ENCODE peak calls at places on chromosomes 1 and 21, in nine cellular contexts. R, G, L, A, V, T, C, D and K are unnamed samples.
A peak's percentile ranks its signal among the peaks of the same experiment; 100 is the strongest.

GRCh38 chr1:153277852-153278251 is 18.4 kb downstream of the LORICRIN start:
- DNase-seq in R (no peak), G (no peak), L (peak; percentile 70), A (no peak), V (peak; percentile 12), T (no peak), C (peak; percentile 63), D (peak; percentile 52), K (no peak)

GRCh38 chr1:212482352-212483153 is 49.8 kb downstream of the NENF start:
- DNase-seq in R (no peak), G (no peak), L (peak; percentile 75), A (no peak), V (no peak), T (no peak), C (peak; percentile 95), D (peak; percentile 98), K (no peak)

GRCh38 chr1:1144122-1144842 is 28.4 kb upstream of the C1orf159 start:
- DNase-seq in R (no peak), G (peak; percentile 47), L (peak; percentile 81), A (no peak), V (peak; percentile 66), T (no peak), C (peak; percentile 83), D (peak; percentile 33), K (peak; percentile 56)

GRCh38 chr1:38474738-38475623 is 384.6 kb downstream of the RRAGC start:
- DNase-seq in R (no peak), G (no peak), L (no peak), A (no peak), V (no peak), T (no peak), C (no peak), D (peak; percentile 14), K (no peak)

GRCh38 chr1:179251675-179252074 is 22.2 kb upstream of the ABL2 start:
- DNase-seq in R (no peak), G (no peak), L (peak; percentile 67), A (peak; percentile 5), V (no peak), T (no peak), C (peak; percentile 42), D (peak; percentile 40), K (no peak)

GRCh38 chr1:95118019-95118499 is 904 bp downstream of the TLCD4 start:
- DNase-seq in R (no peak), G (no peak), L (peak; percentile 19), A (no peak), V (no peak), T (no peak), C (peak; percentile 17), D (peak; percentile 30), K (peak; percentile 53)

GRCh38 chr1:211068976-211069375 is 65.0 kb downstream of the KCNH1 start:
- DNase-seq in R (no peak), G (no peak), L (no peak), A (no peak), V (no peak), T (no peak), C (no peak), D (peak; percentile 17), K (no peak)

GRCh38 chr1:61950418-61950817 is 208.1 kb downstream of the PATJ start:
- DNase-seq in R (no peak), G (no peak), L (no peak), A (no peak), V (no peak), T (no peak), C (peak; percentile 11), D (peak; percentile 50), K (no peak)

GRCh38 chr1:62585481-62586155 is 11.7 kb upstream of the ANGPTL3 start:
- DNase-seq in R (no peak), G (no peak), L (no peak), A (no peak), V (no peak), T (no peak), C (no peak), D (no peak), K (no peak)

GRCh38 chr1:81231729-81232038 is 569.0 kb upstream of the ADGRL2 start:
- DNase-seq in R (no peak), G (no peak), L (no peak), A (no peak), V (no peak), T (no peak), C (no peak), D (no peak), K (no peak)

GRCh38 chr1:173870252-173871075 is 2.3 kb downstream of the ZBTB37 start:
- DNase-seq in R (no peak), G (no peak), L (peak; percentile 75), A (peak; percentile 22), V (no peak), T (no peak), C (no peak), D (no peak), K (no peak)

GRCh38 chr1:245690153-245690552 is 535.4 kb downstream of the KIF26B start:
- DNase-seq in R (no peak), G (no peak), L (no peak), A (no peak), V (no peak), T (no peak), C (no peak), D (no peak), K (no peak)

GRCh38 chr21:38798481-38798882 is 7.2 kb upstream of the ETS2 start:
- DNase-seq in R (no peak), G (no peak), L (peak; percentile 95), A (no peak), V (no peak), T (no peak), C (peak; percentile 89), D (peak; percentile 94), K (no peak)

GRCh38 chr1:205450448-205450847 is 5.4 kb downstream of the BLACAT1 start:
- DNase-seq in R (no peak), G (no peak), L (no peak), A (no peak), V (no peak), T (no peak), C (peak; percentile 91), D (peak; percentile 46), K (no peak)

GRCh38 chr1:228871314-228872061 is 136.2 kb downstream of the RHOU start:
- DNase-seq in R (no peak), G (no peak), L (no peak), A (no peak), V (no peak), T (no peak), C (no peak), D (no peak), K (no peak)

GRCh38 chr1:87100271-87100670 is 185.8 kb downstream of the HS2ST1 start:
- DNase-seq in R (no peak), G (no peak), L (no peak), A (no peak), V (no peak), T (no peak), C (no peak), D (no peak), K (no peak)

GRCh38 chr1:11335417-11336070 is 62.5 kb downstream of the UBIAD1 start:
- DNase-seq in R (no peak), G (no peak), L (no peak), A (no peak), V (no peak), T (no peak), C (no peak), D (no peak), K (no peak)

GRCh38 chr1:183962903-183963302 is 74.6 kb downstream of the COLGALT2 start:
- DNase-seq in R (no peak), G (no peak), L (no peak), A (no peak), V (no peak), T (no peak), C (no peak), D (no peak), K (no peak)

GRCh38 chr1:236524142-236524891 is 535 bp downstream of the LGALS8 start:
- DNase-seq in R (no peak), G (peak; percentile 56), L (peak; percentile 86), A (peak; percentile 23), V (peak; percentile 32), T (peak; percentile 24), C (peak; percentile 89), D (peak; percentile 83), K (peak; percentile 60)

GRCh38 chr1:119743776-119744597 is 24.7 kb downstream of the HMGCS2 start:
- DNase-seq in R (no peak), G (peak; percentile 9), L (peak; percentile 85), A (peak; percentile 48), V (peak; percentile 16), T (peak; percentile 55), C (peak; percentile 70), D (peak; percentile 77), K (peak; percentile 54)

GRCh38 chr1:229440821-229441537 is 7.1 kb upstream of the ACTA1 start:
- DNase-seq in R (no peak), G (no peak), L (no peak), A (no peak), V (no peak), T (no peak), C (no peak), D (peak; percentile 54), K (no peak)

GRCh38 chr1:114075546-114076249 is 78.0 kb downstream of the SYT6 start:
- DNase-seq in R (no peak), G (no peak), L (no peak), A (no peak), V (no peak), T (no peak), C (no peak), D (no peak), K (no peak)

GRCh38 chr1:33957854-33958253 is 94.0 kb downstream of the HMGB4 start:
- DNase-seq in R (no peak), G (no peak), L (no peak), A (no peak), V (no peak), T (no peak), C (no peak), D (no peak), K (no peak)

GRCh38 chr1:22420456-22421053 is 31.1 kb upstream of the ZBTB40 start:
- DNase-seq in R (no peak), G (peak; percentile 44), L (peak; percentile 73), A (peak; percentile 77), V (peak; percentile 43), T (peak; percentile 53), C (peak; percentile 67), D (peak; percentile 76), K (peak; percentile 87)

GRCh38 chr1:224067621-224068457 is 46.1 kb upstream of the FBXO28 start:
- DNase-seq in R (no peak), G (no peak), L (no peak), A (no peak), V (no peak), T (no peak), C (no peak), D (peak; percentile 93), K (no peak)

GRCh38 chr1:229254910-229255541 is 15.9 kb upstream of the RAB4A start:
- DNase-seq in R (no peak), G (no peak), L (no peak), A (no peak), V (no peak), T (no peak), C (peak; percentile 55), D (no peak), K (no peak)

GRCh38 chr1:100606438-100606837 is 68.5 kb downstream of the GPR88 start:
- DNase-seq in R (no peak), G (no peak), L (peak; percentile 17), A (no peak), V (no peak), T (no peak), C (peak; percentile 11), D (peak; percentile 76), K (no peak)

GRCh38 chr1:15765495-15766194 is 7.0 kb downstream of the FBLIM1 start:
- DNase-seq in R (no peak), G (no peak), L (no peak), A (peak; percentile 35), V (no peak), T (no peak), C (no peak), D (peak; percentile 73), K (no peak)

GRCh38 chr1:111503585-111504060 is at the start of the genes ADORA3 and TMIGD3:
- DNase-seq in R (no peak), G (no peak), L (no peak), A (no peak), V (no peak), T (no peak), C (no peak), D (no peak), K (no peak)

GRCh38 chr1:79079770-79080169 is 73.2 kb upstream of the ADGRL4 start:
- DNase-seq in R (no peak), G (no peak), L (no peak), A (no peak), V (no peak), T (no peak), C (no peak), D (peak; percentile 96), K (no peak)